ENCODE peak calls at places on chromosomes 5 and 9, in seven cellular contexts. R, O, T, Y, F, S and L are unnamed samples. For H3K27me3, the result is how much of the 10 kb centered on the place peaks cover.

GRCh38 chr5:134086943-134087305 is 27.6 kb upstream of the TCF7 start:
- DNase-seq in R (no peak), F (no peak), Y (no peak), T (no peak), O (no peak), S (no peak), L (no peak)

GRCh38 chr5:79849061-79849460 is 142.0 kb downstream of the MTX3 start:
- DNase-seq in T (no peak), R (no peak), Y (no peak), F (no peak), S (no peak), O (no peak), L (no peak)

GRCh38 chr9:82601272-82601835 is 461.6 kb downstream of the RASEF start:
- DNase-seq in Y (no peak), T (peak), F (no peak), R (no peak), O (peak), S (no peak), L (no peak)

GRCh38 chr9:107504585-107505455 is 15.3 kb upstream of the KLF4 start:
- DNase-seq in F (peak), T (peak), R (no peak), S (no peak), O (peak), Y (no peak), L (peak)

GRCh38 chr5:35785601-35786085 is 71.0 kb upstream of the IL7R start:
- DNase-seq in S (no peak), R (no peak), O (no peak), T (no peak), Y (no peak), F (no peak), L (no peak)

GRCh38 chr9:113345693-113346092 is 3.6 kb upstream of the BSPRY start:
- DNase-seq in T (no peak), F (no peak), O (no peak), R (no peak), Y (no peak), S (no peak), L (no peak)

GRCh38 chr5:14395411-14395810 is 186.2 kb upstream of the OTULINL start:
- DNase-seq in Y (no peak), R (no peak), O (no peak), S (no peak), F (no peak), T (no peak), L (no peak)

GRCh38 chr5:149583394-149583793 is 2.1 kb downstream of the ARHGEF37 start:
- DNase-seq in T (no peak), R (no peak), O (peak), S (no peak), F (no peak), Y (no peak), L (no peak)

GRCh38 chr5:179119415-179120170 is 59.4 kb downstream of the ZNF354C start:
- DNase-seq in F (no peak), T (no peak), O (no peak), Y (peak), S (no peak), R (no peak), L (no peak)

GRCh38 chr5:178149199-178149932 is 4.3 kb downstream of the NHP2 start:
- DNase-seq in O (no peak), S (no peak), Y (no peak), F (no peak), T (no peak), R (peak), L (no peak)

GRCh38 chr5:761854-762685 is 22.5 kb downstream of the ZDHHC11B start:
- DNase-seq in O (peak), Y (peak), T (no peak), S (no peak), R (no peak), F (no peak), L (no peak)

GRCh38 chr5:58127486-58128220 is 332.2 kb downstream of the PLK2 start:
- DNase-seq in Y (no peak), T (no peak), F (no peak), O (no peak), R (no peak), S (no peak), L (no peak)

GRCh38 chr9:113636693-113637092 is 173.2 kb downstream of the RGS3 start:
- DNase-seq in R (no peak), S (no peak), T (no peak), F (no peak), O (no peak), Y (peak), L (no peak)

GRCh38 chr9:75089369-75089766 is 1.1 kb downstream of the OSTF1 start:
- DNase-seq in S (no peak), F (no peak), R (no peak), T (no peak), Y (no peak), O (no peak), L (no peak)

GRCh38 chr5:109868737-109869136 is 179.0 kb downstream of the MAN2A1 start:
- DNase-seq in Y (no peak), S (no peak), R (no peak), F (no peak), T (no peak), O (no peak), L (no peak)

GRCh38 chr9:4596165-4596922 is 65.8 kb upstream of the PLPP6 start:
- DNase-seq in S (no peak), F (no peak), Y (no peak), T (no peak), R (no peak), O (no peak), L (no peak)

GRCh38 chr9:88988796-88989641 is 2.2 kb upstream of the S1PR3 start:
- DNase-seq in R (no peak), O (no peak), T (no peak), Y (no peak), F (no peak), S (no peak), L (peak)

GRCh38 chr5:146213210-146213838 is 9.9 kb downstream of the RBM27 start:
- DNase-seq in T (peak), R (no peak), S (no peak), Y (no peak), F (no peak), O (peak), L (no peak)

GRCh38 chr5:90909091-90909503 is 350.5 kb downstream of the ADGRV1 start:
- DNase-seq in T (peak), Y (no peak), R (no peak), S (no peak), F (no peak), O (no peak), L (no peak)

GRCh38 chr9:115109486-115109885 is 8.5 kb downstream of the TNC start:
- DNase-seq in F (no peak), Y (no peak), O (peak), T (no peak), S (no peak), R (no peak), L (peak)

GRCh38 chr5:1499851-1500250 is 23.9 kb downstream of the LPCAT1 start:
- DNase-seq in Y (no peak), R (no peak), T (no peak), S (no peak), F (no peak), O (no peak), L (no peak)

GRCh38 chr9:129435272-129435671 is 185.6 kb downstream of the C9orf50 start:
- DNase-seq in S (no peak), T (no peak), R (no peak), O (no peak), Y (no peak), F (no peak), L (no peak)

GRCh38 chr5:31397926-31398557 is 133.9 kb downstream of the DROSHA start:
- DNase-seq in Y (no peak), R (no peak), S (no peak), T (no peak), O (no peak), F (no peak), L (no peak)

GRCh38 chr9:68780735-68781134 is 75.7 kb downstream of the PIP5K1B start:
- DNase-seq in Y (no peak), O (peak), T (peak), F (no peak), R (no peak), S (no peak), L (no peak)

DNA sequence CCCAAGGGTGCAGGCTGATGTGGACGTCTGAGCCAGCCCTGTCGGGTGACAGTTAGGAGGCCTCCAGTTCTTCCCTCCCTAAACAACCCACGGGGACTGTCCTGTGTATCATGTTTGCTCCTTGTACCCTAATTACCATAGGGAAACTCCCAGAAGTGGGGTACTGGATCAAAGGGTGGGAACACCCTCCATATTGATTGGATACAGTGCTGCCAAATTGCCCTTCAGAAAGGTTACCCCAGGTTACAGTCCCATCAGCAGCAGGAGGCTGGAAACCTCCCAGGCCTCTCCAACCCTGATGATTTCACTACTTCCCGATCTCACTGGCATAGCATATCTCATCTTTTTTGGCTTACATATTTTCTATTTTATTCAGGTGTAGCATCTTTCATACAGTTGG is 22.0 kb downstream of the UBE2QL1 start:
- DNase-seq in R (no peak), Y (no peak), F (no peak), S (no peak), T (no peak), O (no peak), L (no peak)
- H3K27me3 ChIP-seq in R (under half), Y (under half), F (under half), S (under half), T (under half), O (under half), L (under half)

DNA sequence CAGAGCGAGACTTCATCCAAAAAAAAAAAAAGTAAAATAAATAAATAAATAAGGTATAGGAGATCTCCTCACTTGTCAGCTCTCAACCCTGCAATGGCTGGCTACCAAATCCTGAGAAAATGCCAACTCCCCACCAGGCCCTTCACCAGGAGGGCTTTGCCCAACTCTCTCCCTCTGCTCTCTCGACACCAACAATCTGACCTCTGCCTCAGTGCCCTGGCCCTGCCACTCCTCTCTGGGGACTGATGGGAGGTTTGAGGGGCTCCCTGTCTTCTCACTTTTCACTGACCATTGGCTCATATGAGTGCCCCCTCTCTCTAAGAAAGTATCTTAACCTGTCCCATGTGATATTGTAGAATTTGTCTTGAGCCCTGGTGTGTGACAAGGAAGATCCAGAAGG is 52.6 kb upstream of the SH3PXD2B start:
- DNase-seq in R (no peak), F (no peak), S (no peak), T (no peak), O (no peak), Y (peak), L (no peak)
- H3K27me3 ChIP-seq in R (under half), F (under half), S (under half), T (under half), O (under half), Y (under half), L (under half)

GRCh38 chr9:21989440-21990189 is 4.6 kb downstream of the CDKN2A start:
- DNase-seq in R (peak), O (no peak), Y (peak), F (no peak), S (no peak), T (no peak), L (no peak)
- H3K27me3 ChIP-seq in R (half or more), O (half or more), Y (half or more), F (under half), S (half or more), T (under half), L (under half)

GRCh38 chr5:160621503-160621902 is 199.8 kb downstream of the PTTG1 start:
- DNase-seq in T (no peak), S (no peak), O (no peak), R (no peak), F (no peak), Y (no peak), L (peak)
- H3K27me3 ChIP-seq in T (under half), S (under half), O (under half), R (under half), F (under half), Y (under half), L (under half)

GRCh38 chr5:2757563-2758311 is 6.3 kb upstream of the IRX2 start:
- DNase-seq in O (peak), Y (peak), S (no peak), F (no peak), R (peak), T (no peak), L (no peak)

GRCh38 chr5:2759091-2759490 is 7.6 kb upstream of the IRX2 start:
- DNase-seq in O (no peak), T (no peak), R (no peak), S (no peak), Y (no peak), F (no peak), L (no peak)

GRCh38 chr5:2756764-2757163 is 5.3 kb upstream of the IRX2 start:
- DNase-seq in Y (peak), O (peak), F (no peak), S (no peak), R (peak), T (no peak), L (no peak)

GRCh38 chr5:2759696-2760461 is 8.4 kb upstream of the IRX2 start:
- DNase-seq in S (no peak), T (no peak), O (no peak), F (no peak), R (no peak), Y (no peak), L (no peak)

DNA sequence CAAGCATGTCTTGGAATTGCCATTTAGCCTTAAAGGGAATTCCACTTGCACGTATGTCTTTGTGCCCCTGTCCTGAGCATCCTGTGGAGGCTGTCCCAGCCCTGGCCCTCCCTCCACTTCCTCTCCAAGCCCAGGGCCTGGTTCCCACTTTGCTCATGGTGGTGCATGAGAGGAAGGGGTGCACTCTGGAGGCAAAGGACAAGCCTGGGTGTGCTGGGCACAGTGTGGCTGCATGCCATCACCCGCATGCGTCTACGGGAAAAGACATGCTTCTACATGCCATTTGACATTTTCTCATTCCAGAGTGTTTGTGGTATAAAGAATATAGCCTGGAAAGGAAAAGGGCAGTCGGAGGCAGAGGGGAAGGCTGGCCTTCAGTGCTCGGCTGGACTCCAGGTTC is 7.2 kb upstream of the IRX2 start:
- DNase-seq in T (no peak), O (no peak), R (no peak), F (no peak), Y (no peak), S (no peak), L (no peak)
- H3K27me3 ChIP-seq in T (under half), O (half or more), R (half or more), F (under half), Y (half or more), S (half or more), L (under half)

GRCh38 chr5:77426670-77427069 is 65.4 kb downstream of the WDR41 start:
- DNase-seq in S (no peak), F (peak), T (peak), Y (no peak), R (no peak), O (no peak), L (no peak)

GRCh38 chr5:77430726-77431125 is 61.4 kb downstream of the WDR41 start:
- DNase-seq in T (no peak), F (no peak), R (no peak), Y (no peak), O (no peak), S (no peak), L (no peak)

GRCh38 chr5:77428033-77428432 is 64.1 kb downstream of the WDR41 start:
- DNase-seq in O (no peak), R (no peak), S (no peak), F (no peak), Y (no peak), T (no peak), L (no peak)

GRCh38 chr5:77425998-77426659 is 66.0 kb downstream of the WDR41 start:
- DNase-seq in F (no peak), O (no peak), R (no peak), S (no peak), T (peak), Y (no peak), L (no peak)

DNA sequence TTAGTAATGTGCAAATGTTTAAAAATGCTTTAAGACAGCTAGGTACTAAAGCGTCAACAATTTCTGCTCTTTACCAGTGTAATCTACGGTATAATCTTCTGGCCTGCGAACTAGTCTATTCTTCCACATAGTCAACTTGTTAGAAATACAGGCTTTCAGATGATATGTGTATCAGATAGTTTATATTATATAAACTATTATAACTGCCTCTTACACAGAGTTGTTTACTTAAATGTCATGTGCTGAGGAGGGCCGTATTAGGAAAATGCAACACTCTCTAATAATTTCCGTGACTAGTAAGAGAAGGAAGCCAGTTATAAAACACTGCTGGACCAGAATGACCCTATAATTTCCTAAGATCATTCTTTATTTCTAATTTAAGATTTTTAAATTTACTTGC is 63.6 kb downstream of the WDR41 start:
- DNase-seq in S (no peak), T (no peak), Y (no peak), F (no peak), R (no peak), O (no peak), L (no peak)
- H3K27me3 ChIP-seq in S (under half), T (under half), Y (under half), F (under half), R (under half), O (under half), L (under half)

GRCh38 chr5:139906661-139907060 is 111.1 kb downstream of the PSD2 start:
- DNase-seq in R (no peak), F (no peak), Y (no peak), T (no peak), O (no peak), S (no peak), L (no peak)
- H3K27me3 ChIP-seq in R (half or more), F (under half), Y (under half), T (under half), O (half or more), S (under half), L (under half)

GRCh38 chr9:134618163-134618822 is 23.3 kb upstream of the COL5A1 start:
- DNase-seq in F (no peak), R (no peak), O (no peak), T (no peak), S (no peak), Y (peak), L (no peak)
- H3K27me3 ChIP-seq in F (under half), R (under half), O (under half), T (under half), S (half or more), Y (under half), L (under half)